ENCODE peak calls at places on chromosome 4, in six cellular contexts. L, U, D, E, R and F are unnamed samples.

GRCh38 chr4:76590847-76591281 is 155.8 kb downstream of the SHROOM3 start:
- DNase-seq in L (no peak), U (peak), D (no peak), E (no peak), R (peak), F (no peak)

GRCh38 chr4:80114732-80115265 is 41.8 kb upstream of the ANTXR2 start:
- DNase-seq in L (no peak), U (no peak), D (no peak), E (no peak), R (no peak), F (no peak)

GRCh38 chr4:83708500-83709175 is 172.7 kb downstream of the GPAT3 start:
- DNase-seq in L (no peak), U (no peak), D (no peak), E (no peak), R (no peak), F (no peak)

GRCh38 chr4:149441338-149441737 is 374.3 kb downstream of the IQCM start:
- DNase-seq in L (no peak), U (peak), D (no peak), E (no peak), R (peak), F (no peak)

GRCh38 chr4:75940692-75941253 is at the start of gene NAAA:
- DNase-seq in L (peak), U (peak), D (peak), E (peak), R (no peak), F (peak)

GRCh38 chr4:37002625-37003024 is 241.9 kb upstream of the NWD2 start:
- DNase-seq in L (no peak), U (no peak), D (no peak), E (no peak), R (no peak), F (no peak)

GRCh38 chr4:122765702-122766352 is 33.3 kb downstream of the BBS12 start:
- DNase-seq in L (no peak), U (peak), D (no peak), E (no peak), R (peak), F (no peak)

GRCh38 chr4:181962321-181962720 is 280.9 kb upstream of the TENM3 start:
- DNase-seq in L (no peak), U (no peak), D (no peak), E (no peak), R (no peak), F (no peak)

GRCh38 chr4:10093273-10093621 is 23.4 kb downstream of the WDR1 start:
- DNase-seq in L (no peak), U (no peak), D (no peak), E (no peak), R (no peak), F (no peak)

GRCh38 chr4:145709843-145710242 is 29.9 kb downstream of the C4orf51 start:
- DNase-seq in L (no peak), U (peak), D (no peak), E (no peak), R (peak), F (no peak)

GRCh38 chr4:173051697-173052096 is 116.9 kb upstream of the GALNT7 start:
- DNase-seq in L (no peak), U (peak), D (no peak), E (no peak), R (peak), F (no peak)

GRCh38 chr4:14415146-14415545 is 587.1 kb upstream of the CPEB2 start:
- DNase-seq in L (no peak), U (peak), D (no peak), E (peak), R (no peak), F (no peak)

GRCh38 chr4:16031554-16032381 is 52.1 kb downstream of the PROM1 start:
- DNase-seq in L (no peak), U (no peak), D (no peak), E (no peak), R (no peak), F (no peak)

GRCh38 chr4:109072595-109072994 is 229.9 kb downstream of the COL25A1 start:
- DNase-seq in L (no peak), U (peak), D (peak), E (peak), R (peak), F (no peak)

GRCh38 chr4:75169020-75169814 is 236.3 kb downstream of the PARM1 start:
- DNase-seq in L (no peak), U (no peak), D (no peak), E (no peak), R (no peak), F (no peak)

GRCh38 chr4:48360966-48361470 is 19.7 kb downstream of the SLAIN2 start:
- DNase-seq in L (no peak), U (no peak), D (no peak), E (no peak), R (no peak), F (no peak)

GRCh38 chr4:121330180-121330665 is 50.6 kb downstream of the QRFPR start:
- DNase-seq in L (no peak), U (no peak), D (no peak), E (no peak), R (no peak), F (no peak)

GRCh38 chr4:184762100-184762499 is 28.2 kb upstream of the CENPU start:
- DNase-seq in L (no peak), U (no peak), D (no peak), E (no peak), R (no peak), F (no peak)

GRCh38 chr4:56465599-56466295 is 1.7 kb upstream of the SRP72 start:
- DNase-seq in L (no peak), U (peak), D (peak), E (no peak), R (no peak), F (no peak)

GRCh38 chr4:123588631-123589223 is 192.1 kb downstream of the SPRY1 start:
- DNase-seq in L (no peak), U (peak), D (no peak), E (peak), R (peak), F (no peak)

GRCh38 chr4:46836584-46836983 is 72.5 kb downstream of the COX7B2 start:
- DNase-seq in L (no peak), U (no peak), D (no peak), E (no peak), R (no peak), F (no peak)

DNA sequence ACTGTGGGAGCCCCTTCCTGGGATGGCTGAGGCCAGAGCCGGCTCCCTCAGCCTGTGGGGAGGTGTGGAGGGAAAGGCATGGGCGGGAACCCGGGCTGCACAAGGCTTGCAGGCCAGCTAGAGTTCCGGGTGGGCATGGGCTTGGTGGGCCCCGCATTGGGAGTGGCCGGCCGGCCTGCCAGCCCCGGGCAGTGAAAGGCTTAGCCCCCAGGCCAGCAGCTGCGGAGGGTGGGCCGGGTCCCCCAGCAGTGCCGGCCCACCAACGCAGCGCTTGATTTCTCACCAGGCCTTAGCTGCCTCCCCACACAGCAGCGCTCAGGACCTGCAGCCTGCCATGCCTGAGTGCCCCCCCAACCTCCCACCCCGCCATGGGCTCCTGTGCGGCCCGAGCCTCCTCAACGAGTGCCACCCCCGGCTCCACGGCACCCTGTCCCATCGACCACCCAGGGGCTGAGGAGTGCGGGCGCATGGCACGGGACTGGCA is 78.0 kb downstream of the COX7B2 start:
- DNase-seq in L (no peak), U (no peak), D (no peak), E (no peak), R (no peak), F (no peak)
- TF ChIP-seq CTCF in L (no peak), U (no peak), D (no peak), E (no peak), R (no peak), F (no peak)

GRCh38 chr4:72340803-72341431 is 228.1 kb downstream of the ADAMTS3 start:
- DNase-seq in L (no peak), U (no peak), D (no peak), E (no peak), R (no peak), F (no peak)
- TF ChIP-seq CTCF in L (no peak), U (no peak), D (no peak), E (no peak), R (no peak), F (peak)

DNA sequence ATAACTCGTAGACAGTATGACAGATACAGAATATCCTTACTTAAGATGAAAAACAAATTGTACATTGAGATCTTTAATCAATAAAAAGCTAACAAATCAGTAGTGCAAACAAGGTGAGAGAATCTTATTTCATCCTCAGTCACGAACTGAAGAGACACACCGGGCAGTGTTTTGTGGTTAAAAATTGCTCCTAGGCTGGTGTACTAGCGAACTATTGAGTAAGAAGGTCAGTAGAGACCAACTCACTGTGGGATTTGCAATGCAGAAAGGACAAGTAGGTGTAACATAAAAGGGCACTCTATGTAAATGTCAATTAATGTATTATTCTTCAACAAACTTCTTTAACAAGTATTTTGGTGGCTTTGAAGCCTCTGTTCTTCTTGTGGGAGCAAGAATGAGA is 260.2 kb upstream of the PPARGC1A start:
- DNase-seq in L (no peak), U (no peak), D (no peak), E (no peak), R (no peak), F (no peak)
- TF ChIP-seq CTCF in L (no peak), U (no peak), D (no peak), E (no peak), R (no peak), F (no peak)

DNA sequence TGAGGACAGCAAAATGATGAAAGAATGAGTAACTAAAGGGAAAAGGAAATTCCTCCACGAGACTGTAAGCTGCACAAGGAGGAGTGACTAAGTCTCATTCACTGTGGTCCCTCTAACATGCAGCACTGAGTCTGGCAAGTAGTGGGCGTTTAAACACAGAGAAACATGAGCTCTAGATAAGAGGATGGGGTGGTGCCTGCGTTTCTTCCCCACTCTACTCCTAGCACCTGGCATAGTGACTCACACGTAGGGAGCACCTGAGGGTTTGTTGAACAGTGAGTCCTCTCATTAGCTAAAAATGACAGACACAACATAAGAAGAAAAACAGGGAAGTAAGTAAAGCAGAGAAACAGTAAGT is 105.8 kb upstream of the CBR4 start:
- DNase-seq in L (no peak), U (peak), D (no peak), E (no peak), R (peak), F (no peak)
- TF ChIP-seq CTCF in L (no peak), U (peak), D (no peak), E (no peak), R (peak), F (no peak)

GRCh38 chr4:92406488-92406887 is 102.7 kb downstream of the GRID2 start:
- DNase-seq in L (no peak), U (no peak), D (no peak), E (no peak), R (no peak), F (no peak)
- TF ChIP-seq CTCF in L (no peak), U (no peak), D (no peak), E (no peak), R (no peak), F (no peak)

DNA sequence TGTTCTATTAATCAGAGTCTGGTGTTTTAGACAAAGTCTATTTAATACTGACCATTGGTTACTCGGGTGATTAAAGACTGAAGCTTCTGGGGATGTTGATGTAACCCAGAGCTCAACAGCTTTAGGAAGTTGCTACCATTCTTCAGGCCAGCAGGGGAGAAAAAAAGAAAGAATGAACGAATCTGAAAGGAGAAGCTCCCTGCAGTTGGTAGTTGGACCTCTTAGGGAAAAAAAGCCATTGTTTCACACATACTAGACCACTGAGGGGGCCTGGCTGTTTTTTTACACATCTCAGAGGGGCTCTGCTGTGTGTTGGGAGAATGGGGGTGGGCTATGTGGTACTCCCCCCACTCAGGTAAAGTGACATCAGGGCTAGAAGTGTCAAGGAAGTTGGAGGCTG is 378.9 kb downstream of the KCNIP4 start:
- DNase-seq in L (no peak), U (no peak), D (no peak), E (no peak), R (no peak), F (no peak)
- TF ChIP-seq CTCF in L (no peak), U (no peak), D (no peak), E (no peak), R (no peak), F (no peak)

GRCh38 chr4:139740531-139741041 is 75.0 kb downstream of the MGST2 start:
- DNase-seq in L (no peak), U (peak), D (peak), E (peak), R (peak), F (no peak)
- TF ChIP-seq CTCF in L (no peak), U (peak), D (no peak), E (no peak), R (peak), F (no peak)

GRCh38 chr4:119692001-119692400 is 63.4 kb upstream of the PDE5A start:
- DNase-seq in L (no peak), U (no peak), D (no peak), E (no peak), R (peak), F (no peak)
- TF ChIP-seq CTCF in L (no peak), U (no peak), D (no peak), E (no peak), R (peak), F (no peak)

DNA sequence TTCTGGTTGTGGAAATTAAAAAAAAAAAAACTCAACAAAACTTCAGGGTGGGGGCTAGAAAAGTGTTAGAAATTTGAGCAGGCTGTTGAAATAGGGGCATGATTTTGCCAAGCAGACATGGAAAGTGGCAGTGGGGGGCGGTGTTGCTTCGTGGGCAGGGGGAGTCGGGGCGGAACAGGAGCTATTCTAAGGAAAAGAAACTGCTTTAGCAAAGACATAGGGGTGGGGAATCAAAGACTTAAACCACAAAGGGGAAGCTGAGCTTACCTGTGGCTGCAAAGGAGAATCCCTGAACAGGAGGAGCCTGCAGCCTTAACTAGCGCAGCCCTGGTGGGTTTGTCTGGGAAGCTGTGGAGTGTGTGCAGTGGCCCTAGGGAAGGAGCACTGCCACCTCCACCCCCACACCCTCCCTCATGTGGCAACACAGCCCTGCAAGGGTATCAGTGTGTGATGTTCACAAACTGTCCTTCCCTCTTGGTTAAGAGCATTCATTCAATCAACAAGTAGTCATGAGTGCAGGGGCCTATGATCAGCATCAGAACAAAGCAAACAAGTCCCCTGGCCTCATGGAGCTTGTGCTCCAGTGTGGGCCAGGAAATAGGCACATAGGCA is 20.5 kb downstream of the SEL1L3 start:
- DNase-seq in L (peak), U (no peak), D (no peak), E (peak), R (no peak), F (no peak)
- TF ChIP-seq CTCF in L (no peak), U (no peak), D (no peak), E (peak), R (no peak), F (no peak)